ENCODE peak calls at places on chromosomes 7 and 10, in nine cellular contexts. One of them, this sample, is unnamed.

GRCh38 chr7:106618480-106618879 is 42.5 kb downstream of the CCDC71L start:
- DNase-seq in GM13977: no peak
- DNase-seq in MM.1S: no peak
- DNase-seq in heart left ventricle: no peak
- DNase-seq in WTC11: no peak
- DNase-seq in astrocyte of the spinal cord: peak
- DNase-seq in GM12865: no peak
- DNase-seq in progenitor cell of endocrine pancreas: no peak
- DNase-seq in HFFc6: peak
- DNase-seq in this sample: no peak

GRCh38 chr10:132351611-132352010 is 19.6 kb downstream of the LRRC27 start:
- DNase-seq in GM12865: no peak
- DNase-seq in GM13977: no peak
- DNase-seq in heart left ventricle: no peak
- DNase-seq in HFFc6: no peak
- DNase-seq in progenitor cell of endocrine pancreas: no peak
- DNase-seq in astrocyte of the spinal cord: no peak
- DNase-seq in WTC11: no peak
- DNase-seq in MM.1S: no peak
- DNase-seq in this sample: no peak

GRCh38 chr10:133375357-133376115 is 2.4 kb upstream of the ECHS1 start:
- DNase-seq in WTC11: no peak
- DNase-seq in HFFc6: no peak
- DNase-seq in astrocyte of the spinal cord: no peak
- DNase-seq in GM12865: no peak
- DNase-seq in MM.1S: no peak
- DNase-seq in heart left ventricle: no peak
- DNase-seq in progenitor cell of endocrine pancreas: no peak
- DNase-seq in GM13977: no peak
- DNase-seq in this sample: no peak

GRCh38 chr7:44087914-44088838 is 5.8 kb upstream of the POLM start:
- DNase-seq in HFFc6: peak
- DNase-seq in WTC11: no peak
- DNase-seq in astrocyte of the spinal cord: peak
- DNase-seq in GM13977: no peak
- DNase-seq in GM12865: no peak
- DNase-seq in heart left ventricle: peak
- DNase-seq in MM.1S: no peak
- DNase-seq in progenitor cell of endocrine pancreas: no peak
- DNase-seq in this sample: no peak

GRCh38 chr7:9718071-9718470 is 1255.6 kb upstream of the PHF14 start:
- DNase-seq in astrocyte of the spinal cord: peak
- DNase-seq in GM13977: no peak
- DNase-seq in WTC11: no peak
- DNase-seq in HFFc6: no peak
- DNase-seq in heart left ventricle: no peak
- DNase-seq in GM12865: no peak
- DNase-seq in MM.1S: no peak
- DNase-seq in progenitor cell of endocrine pancreas: no peak
- DNase-seq in this sample: no peak

GRCh38 chr7:774161-775109 is 47.4 kb upstream of the PRKAR1B start:
- DNase-seq in astrocyte of the spinal cord: peak
- DNase-seq in HFFc6: no peak
- DNase-seq in GM13977: peak
- DNase-seq in MM.1S: no peak
- DNase-seq in WTC11: peak
- DNase-seq in GM12865: peak
- DNase-seq in progenitor cell of endocrine pancreas: peak
- DNase-seq in heart left ventricle: no peak
- DNase-seq in this sample: no peak

GRCh38 chr10:34598972-34599371 is 216.1 kb downstream of the PARD3 start:
- DNase-seq in HFFc6: no peak
- DNase-seq in GM12865: no peak
- DNase-seq in MM.1S: no peak
- DNase-seq in heart left ventricle: no peak
- DNase-seq in GM13977: no peak
- DNase-seq in astrocyte of the spinal cord: peak
- DNase-seq in WTC11: no peak
- DNase-seq in progenitor cell of endocrine pancreas: no peak
- DNase-seq in this sample: no peak

GRCh38 chr10:72322280-72323058 is 32.2 kb downstream of the DNAJB12 start:
- DNase-seq in MM.1S: no peak
- DNase-seq in GM13977: no peak
- DNase-seq in progenitor cell of endocrine pancreas: no peak
- DNase-seq in GM12865: no peak
- DNase-seq in WTC11: no peak
- DNase-seq in astrocyte of the spinal cord: peak
- DNase-seq in HFFc6: no peak
- DNase-seq in heart left ventricle: peak
- DNase-seq in this sample: no peak

GRCh38 chr10:102123223-102123622 is 3.1 kb upstream of the LDB1 start:
- DNase-seq in MM.1S: no peak
- DNase-seq in GM13977: no peak
- DNase-seq in progenitor cell of endocrine pancreas: no peak
- DNase-seq in GM12865: no peak
- DNase-seq in heart left ventricle: no peak
- DNase-seq in WTC11: no peak
- DNase-seq in astrocyte of the spinal cord: no peak
- DNase-seq in HFFc6: no peak
- DNase-seq in this sample: no peak

GRCh38 chr10:79069325-79070090 is 742 bp downstream of the ZMIZ1 start:
- DNase-seq in HFFc6: no peak
- DNase-seq in MM.1S: peak
- DNase-seq in progenitor cell of endocrine pancreas: peak
- DNase-seq in WTC11: peak
- DNase-seq in astrocyte of the spinal cord: peak
- DNase-seq in GM13977: peak
- DNase-seq in heart left ventricle: peak
- DNase-seq in GM12865: peak
- DNase-seq in this sample: no peak

GRCh38 chr10:102646610-102647432 is 2.5 kb downstream of the TRIM8 start:
- DNase-seq in GM13977: no peak
- DNase-seq in astrocyte of the spinal cord: peak
- DNase-seq in progenitor cell of endocrine pancreas: no peak
- DNase-seq in heart left ventricle: peak
- DNase-seq in WTC11: no peak
- DNase-seq in GM12865: peak
- DNase-seq in HFFc6: no peak
- DNase-seq in MM.1S: no peak
- DNase-seq in this sample: no peak

DNA sequence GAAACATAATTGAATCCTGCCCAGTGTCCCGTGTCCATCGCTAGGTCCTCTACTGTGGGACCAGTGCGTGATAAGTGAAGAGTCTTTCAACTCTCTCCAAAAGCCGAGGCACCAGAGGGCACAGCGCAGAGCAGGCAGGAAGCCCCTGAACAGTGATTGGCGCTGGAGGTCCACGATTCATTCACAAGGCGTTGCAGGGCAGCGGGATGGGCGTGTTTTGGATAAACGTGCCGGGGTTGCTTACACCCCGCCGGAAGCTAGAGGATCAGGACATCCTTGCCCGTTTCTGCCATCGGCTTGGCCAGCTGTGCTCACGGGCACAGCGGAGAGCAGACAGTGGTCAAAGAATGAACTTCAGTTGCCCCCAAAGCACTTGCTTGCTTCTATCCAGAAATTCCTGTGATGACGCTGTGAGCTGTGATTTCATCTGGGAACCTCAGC is 86.0 kb upstream of the PFKP start:
- DNase-seq in progenitor cell of endocrine pancreas: no peak
- DNase-seq in GM12865: no peak
- DNase-seq in WTC11: no peak
- DNase-seq in MM.1S: no peak
- DNase-seq in heart left ventricle: no peak
- DNase-seq in GM13977: no peak
- DNase-seq in HFFc6: no peak
- DNase-seq in astrocyte of the spinal cord: no peak
- DNase-seq in this sample: no peak
- TF ChIP-seq CTCF in progenitor cell of endocrine pancreas: no peak
- TF ChIP-seq CTCF in GM12865: no peak
- TF ChIP-seq CTCF in WTC11: no peak
- TF ChIP-seq CTCF in MM.1S: no peak
- TF ChIP-seq CTCF in heart left ventricle: no peak
- TF ChIP-seq CTCF in GM13977: no peak
- TF ChIP-seq CTCF in HFFc6: peak
- TF ChIP-seq CTCF in astrocyte of the spinal cord: no peak
- TF ChIP-seq CTCF in this sample: no peak

GRCh38 chr10:97179731-97180366 is 5.9 kb downstream of the SLIT1 start:
- DNase-seq in progenitor cell of endocrine pancreas: peak
- DNase-seq in GM12865: no peak
- DNase-seq in WTC11: peak
- DNase-seq in heart left ventricle: no peak
- DNase-seq in MM.1S: no peak
- DNase-seq in GM13977: no peak
- DNase-seq in astrocyte of the spinal cord: no peak
- DNase-seq in HFFc6: no peak
- DNase-seq in this sample: no peak
- TF ChIP-seq CTCF in progenitor cell of endocrine pancreas: peak
- TF ChIP-seq CTCF in GM12865: no peak
- TF ChIP-seq CTCF in WTC11: no peak
- TF ChIP-seq CTCF in heart left ventricle: no peak
- TF ChIP-seq CTCF in MM.1S: no peak
- TF ChIP-seq CTCF in GM13977: peak
- TF ChIP-seq CTCF in astrocyte of the spinal cord: peak
- TF ChIP-seq CTCF in HFFc6: no peak
- TF ChIP-seq CTCF in this sample: no peak

GRCh38 chr7:16710641-16711040 is 42.9 kb upstream of the TSPAN13 start:
- DNase-seq in GM12865: no peak
- DNase-seq in GM13977: no peak
- DNase-seq in HFFc6: no peak
- DNase-seq in WTC11: no peak
- DNase-seq in astrocyte of the spinal cord: no peak
- DNase-seq in MM.1S: no peak
- DNase-seq in heart left ventricle: no peak
- DNase-seq in progenitor cell of endocrine pancreas: no peak
- DNase-seq in this sample: no peak

GRCh38 chr7:16712916-16713315 is 40.6 kb upstream of the TSPAN13 start:
- DNase-seq in WTC11: no peak
- DNase-seq in astrocyte of the spinal cord: peak
- DNase-seq in HFFc6: peak
- DNase-seq in MM.1S: no peak
- DNase-seq in GM12865: peak
- DNase-seq in heart left ventricle: no peak
- DNase-seq in progenitor cell of endocrine pancreas: no peak
- DNase-seq in GM13977: no peak
- DNase-seq in this sample: no peak

GRCh38 chr7:16711730-16712129 is 41.8 kb upstream of the TSPAN13 start:
- DNase-seq in GM13977: no peak
- DNase-seq in GM12865: no peak
- DNase-seq in MM.1S: no peak
- DNase-seq in astrocyte of the spinal cord: peak
- DNase-seq in HFFc6: peak
- DNase-seq in WTC11: no peak
- DNase-seq in progenitor cell of endocrine pancreas: no peak
- DNase-seq in heart left ventricle: no peak
- DNase-seq in this sample: no peak

GRCh38 chr7:16708496-16708895 is 45.1 kb upstream of the TSPAN13 start:
- DNase-seq in HFFc6: peak
- DNase-seq in astrocyte of the spinal cord: no peak
- DNase-seq in MM.1S: no peak
- DNase-seq in GM13977: no peak
- DNase-seq in progenitor cell of endocrine pancreas: no peak
- DNase-seq in WTC11: no peak
- DNase-seq in heart left ventricle: no peak
- DNase-seq in GM12865: no peak
- DNase-seq in this sample: no peak

GRCh38 chr7:16708980-16709379 is 44.6 kb upstream of the TSPAN13 start:
- DNase-seq in astrocyte of the spinal cord: peak
- DNase-seq in WTC11: no peak
- DNase-seq in heart left ventricle: no peak
- DNase-seq in progenitor cell of endocrine pancreas: no peak
- DNase-seq in GM12865: no peak
- DNase-seq in GM13977: no peak
- DNase-seq in HFFc6: peak
- DNase-seq in MM.1S: no peak
- DNase-seq in this sample: no peak
- TF ChIP-seq CTCF in astrocyte of the spinal cord: no peak
- TF ChIP-seq CTCF in WTC11: no peak
- TF ChIP-seq CTCF in heart left ventricle: no peak
- TF ChIP-seq CTCF in progenitor cell of endocrine pancreas: no peak
- TF ChIP-seq CTCF in GM12865: no peak
- TF ChIP-seq CTCF in GM13977: no peak
- TF ChIP-seq CTCF in HFFc6: no peak
- TF ChIP-seq CTCF in MM.1S: no peak
- TF ChIP-seq CTCF in this sample: no peak

GRCh38 chr10:12428447-12429135 is 79.2 kb downstream of the CAMK1D start:
- DNase-seq in GM13977: no peak
- DNase-seq in HFFc6: no peak
- DNase-seq in GM12865: no peak
- DNase-seq in progenitor cell of endocrine pancreas: no peak
- DNase-seq in WTC11: no peak
- DNase-seq in MM.1S: no peak
- DNase-seq in astrocyte of the spinal cord: no peak
- DNase-seq in heart left ventricle: no peak
- DNase-seq in this sample: no peak
- TF ChIP-seq CTCF in GM13977: peak
- TF ChIP-seq CTCF in HFFc6: no peak
- TF ChIP-seq CTCF in GM12865: no peak
- TF ChIP-seq CTCF in progenitor cell of endocrine pancreas: no peak
- TF ChIP-seq CTCF in WTC11: no peak
- TF ChIP-seq CTCF in MM.1S: no peak
- TF ChIP-seq CTCF in astrocyte of the spinal cord: no peak
- TF ChIP-seq CTCF in heart left ventricle: no peak
- TF ChIP-seq CTCF in this sample: no peak

GRCh38 chr10:21080246-21080645 is 183.1 kb upstream of the NEBL start:
- DNase-seq in heart left ventricle: no peak
- DNase-seq in GM12865: no peak
- DNase-seq in HFFc6: no peak
- DNase-seq in WTC11: no peak
- DNase-seq in astrocyte of the spinal cord: no peak
- DNase-seq in MM.1S: no peak
- DNase-seq in GM13977: no peak
- DNase-seq in progenitor cell of endocrine pancreas: no peak
- DNase-seq in this sample: no peak
- TF ChIP-seq CTCF in heart left ventricle: no peak
- TF ChIP-seq CTCF in GM12865: no peak
- TF ChIP-seq CTCF in HFFc6: no peak
- TF ChIP-seq CTCF in WTC11: no peak
- TF ChIP-seq CTCF in astrocyte of the spinal cord: no peak
- TF ChIP-seq CTCF in MM.1S: no peak
- TF ChIP-seq CTCF in GM13977: no peak
- TF ChIP-seq CTCF in progenitor cell of endocrine pancreas: no peak
- TF ChIP-seq CTCF in this sample: no peak

GRCh38 chr7:152341039-152341913 is 94.5 kb downstream of the KMT2C start:
- DNase-seq in HFFc6: peak
- DNase-seq in astrocyte of the spinal cord: peak
- DNase-seq in heart left ventricle: no peak
- DNase-seq in progenitor cell of endocrine pancreas: no peak
- DNase-seq in WTC11: no peak
- DNase-seq in GM12865: peak
- DNase-seq in GM13977: no peak
- DNase-seq in MM.1S: peak
- DNase-seq in this sample: no peak
- TF ChIP-seq CTCF in HFFc6: peak
- TF ChIP-seq CTCF in astrocyte of the spinal cord: peak
- TF ChIP-seq CTCF in heart left ventricle: peak
- TF ChIP-seq CTCF in progenitor cell of endocrine pancreas: peak
- TF ChIP-seq CTCF in WTC11: no peak
- TF ChIP-seq CTCF in GM12865: peak
- TF ChIP-seq CTCF in GM13977: peak
- TF ChIP-seq CTCF in MM.1S: peak
- TF ChIP-seq CTCF in this sample: no peak

GRCh38 chr10:108204528-108205313 is 1040.2 kb upstream of the SORCS1 start:
- DNase-seq in progenitor cell of endocrine pancreas: no peak
- DNase-seq in HFFc6: peak
- DNase-seq in MM.1S: peak
- DNase-seq in astrocyte of the spinal cord: peak
- DNase-seq in GM13977: peak
- DNase-seq in GM12865: peak
- DNase-seq in heart left ventricle: no peak
- DNase-seq in WTC11: peak
- DNase-seq in this sample: no peak
- TF ChIP-seq CTCF in progenitor cell of endocrine pancreas: peak
- TF ChIP-seq CTCF in HFFc6: peak
- TF ChIP-seq CTCF in MM.1S: peak
- TF ChIP-seq CTCF in astrocyte of the spinal cord: peak
- TF ChIP-seq CTCF in GM13977: peak
- TF ChIP-seq CTCF in GM12865: peak
- TF ChIP-seq CTCF in heart left ventricle: peak
- TF ChIP-seq CTCF in WTC11: peak
- TF ChIP-seq CTCF in this sample: peak

This sample was measured in mesothelial cell of epicardium.